ENCODE peak calls at places on chromosomes 3 and 15, in five cellular contexts. L, I, Y, N and U are unnamed samples.

GRCh38 chr3:142239421-142239820 is 14.0 kb upstream of the GK5 start:
- DNase-seq in I (no peak), Y (no peak), L (no peak), N (no peak), U (no peak)

GRCh38 chr3:155805204-155805801 is 775 bp downstream of the C3orf33 start:
- DNase-seq in Y (peak), I (peak), L (no peak), N (peak), U (peak)

GRCh38 chr3:20317616-20318015 is 131.6 kb upstream of the SGO1 start:
- DNase-seq in N (no peak), L (no peak), I (peak), Y (no peak), U (no peak)

GRCh38 chr3:63352008-63352279 is 73.8 kb downstream of the SYNPR start:
- DNase-seq in N (no peak), I (no peak), L (no peak), Y (no peak), U (no peak)

GRCh38 chr3:109098245-109098644 is 19.7 kb downstream of the MORC1 start:
- DNase-seq in Y (no peak), I (peak), N (no peak), L (no peak), U (no peak)

GRCh38 chr3:25663324-25664065 is 1.2 kb downstream of the TOP2B start:
- DNase-seq in I (peak), Y (no peak), L (peak), N (no peak), U (no peak)

GRCh38 chr3:194715022-194715800 is 29.5 kb downstream of the FAM43A start:
- DNase-seq in N (no peak), Y (no peak), I (no peak), L (no peak), U (no peak)

GRCh38 chr15:64699767-64700388 is 75.5 kb downstream of the RBPMS2 start:
- DNase-seq in Y (no peak), L (peak), I (no peak), N (peak), U (no peak)

GRCh38 chr15:62337934-62338333 is 172.8 kb upstream of the C2CD4B start:
- DNase-seq in I (no peak), L (no peak), Y (no peak), N (no peak), U (no peak)

GRCh38 chr3:58723197-58723596 is 56.6 kb upstream of the FAM3D start:
- DNase-seq in I (no peak), Y (no peak), L (no peak), N (no peak), U (no peak)

GRCh38 chr3:160665784-160666526 is 11.0 kb upstream of the ARL14 start:
- DNase-seq in I (no peak), N (no peak), Y (no peak), L (peak), U (no peak)

GRCh38 chr15:89500397-89501270 is 4.3 kb upstream of the RHCG start:
- DNase-seq in L (no peak), N (no peak), Y (no peak), I (no peak), U (no peak)
- TF ChIP-seq CTCF in L (peak), N (no peak), Y (no peak), I (peak), U (no peak)

DNA sequence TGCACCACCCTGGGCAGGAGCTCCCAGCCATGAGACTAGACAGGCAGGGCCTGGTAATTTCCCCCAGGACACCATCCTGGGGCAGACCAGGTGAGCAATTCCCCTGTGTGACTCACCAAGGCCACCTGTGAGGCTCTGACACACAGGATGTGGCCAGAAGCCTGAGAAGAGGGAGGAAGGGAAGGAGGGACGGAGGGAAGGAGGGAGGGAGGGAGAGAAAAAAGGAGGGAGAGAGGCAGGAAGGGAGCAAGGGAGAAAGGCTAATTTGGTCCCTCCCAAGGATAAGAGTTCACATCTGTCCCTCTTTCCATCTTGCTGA is 25.9 kb downstream of the WNT7A start:
- DNase-seq in N (no peak), L (no peak), Y (no peak), I (no peak), U (no peak)
- TF ChIP-seq EP300 in N (no peak), L (no peak), Y (no peak), I (no peak), U (no peak)

DNA sequence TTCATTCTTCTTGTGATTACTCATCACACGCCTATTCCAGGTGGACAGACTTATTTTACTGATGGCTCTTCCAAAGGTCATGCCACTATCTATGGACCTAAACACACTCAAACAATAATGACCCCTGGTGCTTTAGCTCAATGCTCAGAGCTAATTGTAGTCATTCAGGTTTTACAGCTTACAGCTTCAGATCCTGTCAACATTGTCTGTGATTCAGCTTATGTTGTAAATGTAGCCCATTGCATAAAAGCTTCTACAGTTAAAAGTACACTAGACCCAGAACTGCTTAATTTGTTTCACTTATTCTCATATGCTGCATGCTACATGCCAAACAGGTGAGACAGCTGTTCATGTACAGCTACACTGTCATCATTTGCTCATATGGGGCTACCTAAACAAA is 49.2 kb downstream of the LSM3 start:
- DNase-seq in I (no peak), L (no peak), N (no peak), Y (no peak), U (no peak)
- H3K4me3 ChIP-seq in I (no peak), L (no peak), N (no peak), Y (no peak), U (no peak)

GRCh38 chr3:37606472-37606871 is 255.2 kb upstream of the CTDSPL start:
- DNase-seq in N (no peak), Y (no peak), L (no peak), I (no peak), U (no peak)

GRCh38 chr3:37604336-37604833 is 257.3 kb upstream of the CTDSPL start:
- DNase-seq in Y (no peak), L (no peak), N (no peak), I (no peak), U (no peak)

GRCh38 chr3:37605754-37606153 is 255.9 kb upstream of the CTDSPL start:
- DNase-seq in N (no peak), L (no peak), Y (no peak), I (no peak), U (no peak)

GRCh38 chr3:37601832-37602231 is 259.8 kb upstream of the CTDSPL start:
- DNase-seq in Y (no peak), N (no peak), L (no peak), I (no peak), U (no peak)

DNA sequence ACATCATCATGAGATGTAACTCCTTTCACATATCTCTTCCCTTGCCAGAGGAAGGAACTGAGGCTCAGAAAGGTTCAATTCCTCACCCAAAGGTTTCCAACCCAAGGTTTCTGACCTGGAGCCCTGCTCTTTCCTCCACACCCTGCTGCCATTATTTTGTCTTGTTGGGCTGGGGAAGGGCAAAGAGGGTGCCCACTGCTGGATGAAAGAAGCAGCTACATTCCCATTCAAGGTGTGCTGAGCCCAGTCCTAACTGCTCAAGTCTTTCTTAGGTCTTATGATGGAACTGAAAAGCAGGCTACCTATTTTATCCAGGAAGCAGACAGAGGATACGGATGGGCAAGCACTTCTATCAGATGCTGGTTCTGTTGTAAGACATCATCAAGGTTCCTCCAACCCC is 258.0 kb upstream of the CTDSPL start:
- DNase-seq in L (no peak), I (no peak), N (no peak), Y (no peak), U (no peak)
- TF ChIP-seq CTCF in L (no peak), I (no peak), N (no peak), Y (no peak), U (no peak)

DNA sequence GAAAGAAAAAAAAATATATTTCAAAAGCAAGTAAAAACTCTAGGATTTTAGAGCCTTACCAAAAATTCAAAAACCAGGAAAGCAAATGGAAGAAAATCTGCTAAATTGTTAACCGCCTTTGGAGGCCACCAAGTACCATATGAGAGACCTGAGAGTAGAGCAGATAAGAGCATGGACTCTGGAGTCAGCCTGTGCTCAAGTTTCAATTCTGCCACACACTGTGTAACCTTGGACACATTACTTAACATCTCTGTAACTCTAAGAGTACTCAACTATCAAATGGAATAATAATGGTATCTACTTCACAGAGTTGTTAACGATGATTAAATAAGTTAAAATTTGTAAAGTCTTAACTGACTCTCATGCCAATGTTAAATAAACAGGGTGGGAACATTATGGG is 12.7 kb downstream of the RBSN start:
- DNase-seq in I (no peak), L (no peak), Y (no peak), N (no peak), U (no peak)
- TF ChIP-seq EP300 in I (no peak), L (no peak), Y (no peak), N (no peak), U (no peak)

GRCh38 chr3:40456279-40456939 is 730 bp upstream of the RPL14 start:
- DNase-seq in N (no peak), Y (no peak), I (no peak), L (no peak), U (no peak)
- H3K4me3 ChIP-seq in N (peak), Y (peak), I (peak), L (peak), U (peak)

GRCh38 chr3:189267981-189268613 is 96.3 kb downstream of the TPRG1 start:
- DNase-seq in Y (no peak), N (no peak), L (no peak), I (peak), U (no peak)
- TF ChIP-seq CTCF in Y (no peak), N (no peak), L (peak), I (no peak), U (no peak)